ENCODE peak calls at places on chromosomes 6 and 20, in seven cellular contexts. N is stomach, I is hepatocyte, X is GM23338, K is MM.1S, C is tibial nerve, L is HL-60. M is an unnamed sample.

GRCh38 chr20:53875452-53875851 is 194.9 kb downstream of the BCAS1 start:
- DNase-seq in N (peak), I (no peak), X (no peak), K (no peak), C (no peak), L (peak), M (no peak)

GRCh38 chr6:163405412-163406309 is 8.9 kb upstream of the QKI start:
- DNase-seq in N (peak), I (peak), X (peak), K (peak), C (peak), L (no peak), M (no peak)

GRCh38 chr6:100504786-100505737 is 40.3 kb upstream of the SIM1 start:
- DNase-seq in N (no peak), I (peak), X (peak), K (no peak), C (no peak), L (no peak), M (no peak)

GRCh38 chr6:27547157-27548075 is 74.5 kb upstream of the ZNF184 start:
- DNase-seq in N (no peak), I (peak), X (peak), K (no peak), C (no peak), L (no peak), M (no peak)

GRCh38 chr6:52361945-52362442 is at the start of gene PAQR8:
- DNase-seq in N (peak), I (peak), X (peak), K (peak), C (peak), L (peak), M (peak)

GRCh38 chr6:34194770-34195169 is 41.9 kb upstream of the HMGA1 start:
- DNase-seq in N (no peak), I (no peak), X (peak), K (no peak), C (no peak), L (no peak), M (no peak)

GRCh38 chr6:76885861-76886301 is 577.4 kb downstream of the HTR1B start:
- DNase-seq in N (no peak), I (no peak), X (no peak), K (no peak), C (no peak), L (no peak), M (no peak)

GRCh38 chr6:163711615-163712568 is 297.4 kb downstream of the QKI start:
- DNase-seq in N (no peak), I (no peak), X (peak), K (no peak), C (peak), L (peak), M (no peak)

GRCh38 chr20:19802492-19803158 is 44.6 kb downstream of the RIN2 start:
- DNase-seq in N (no peak), I (peak), X (peak), K (peak), C (no peak), L (no peak), M (no peak)

GRCh38 chr6:104599821-104600658 is 259.7 kb downstream of the HACE1 start:
- DNase-seq in N (no peak), I (no peak), X (no peak), K (no peak), C (no peak), L (no peak), M (no peak)

GRCh38 chr6:20370393-20370792 is 31.3 kb upstream of the E2F3 start:
- DNase-seq in N (no peak), I (no peak), X (no peak), K (no peak), C (no peak), L (no peak), M (no peak)

GRCh38 chr6:108897371-108897770 is 49.1 kb downstream of the ARMC2 start:
- DNase-seq in N (peak), I (no peak), X (no peak), K (peak), C (no peak), L (no peak), M (no peak)

GRCh38 chr6:400815-401214 is 9.3 kb downstream of the IRF4 start:
- DNase-seq in N (no peak), I (no peak), X (no peak), K (no peak), C (no peak), L (no peak), M (no peak)
- H3K4me3 ChIP-seq in N (no peak), I (no peak), X (no peak), K (peak), C (no peak), L (no peak), M (no peak)

GRCh38 chr20:34037767-34038166 is 44.1 kb downstream of the RALY start:
- DNase-seq in N (no peak), I (peak), X (no peak), K (no peak), C (no peak), L (no peak), M (no peak)
- TF ChIP-seq CTCF in N (no peak), I (no peak), X (no peak), K (no peak), C (no peak), L (no peak), M (no peak)

DNA sequence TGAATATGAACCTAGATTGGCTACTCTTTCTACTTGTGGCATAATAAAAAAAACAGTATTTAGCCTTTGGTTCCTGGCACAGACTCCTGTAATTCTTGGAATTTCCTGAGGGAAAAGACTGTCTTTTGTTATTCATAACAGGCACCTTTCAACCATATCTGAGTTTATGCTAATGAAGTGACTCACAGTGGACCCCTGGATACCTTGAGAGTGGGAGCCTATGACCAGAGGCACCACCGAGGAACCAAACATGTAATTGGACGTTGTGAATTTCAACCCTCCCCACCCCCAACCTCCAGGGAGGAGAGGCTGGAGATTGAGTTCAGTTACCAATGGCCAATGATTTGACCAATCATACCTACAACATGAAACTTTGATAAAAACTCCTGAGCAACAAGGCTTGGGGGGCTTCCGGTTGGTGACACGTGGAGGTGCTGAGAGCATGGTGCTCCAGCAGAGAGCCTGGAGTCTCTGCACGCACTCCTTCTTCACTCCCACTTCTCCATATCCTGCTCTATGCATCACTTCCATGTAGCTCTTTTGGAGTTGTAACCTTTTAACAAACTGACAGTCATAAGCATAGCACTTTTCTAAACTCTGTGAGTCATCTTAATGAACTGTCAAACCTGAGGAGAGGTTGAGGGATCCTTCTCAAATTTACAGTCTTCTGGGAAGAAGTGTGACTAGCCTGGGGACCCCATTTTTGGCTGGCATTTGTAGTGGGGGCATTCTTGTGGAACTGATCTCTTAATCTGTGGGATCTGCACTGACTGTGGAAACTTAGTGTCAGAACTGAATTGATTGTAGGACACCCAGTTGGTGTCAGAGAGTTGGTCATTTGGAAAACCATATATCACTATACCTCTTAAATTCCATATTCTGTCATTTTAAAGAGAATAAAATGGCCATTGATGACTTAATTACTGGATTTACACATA is 48.6 kb downstream of the LAMA4 start:
- DNase-seq in N (no peak), I (no peak), X (peak), K (no peak), C (no peak), L (no peak), M (no peak)
- H3K4me3 ChIP-seq in N (no peak), I (no peak), X (no peak), K (no peak), C (no peak), L (no peak), M (no peak)

GRCh38 chr6:41548098-41548840 is 2.1 kb downstream of the FOXP4 start:
- DNase-seq in N (no peak), I (peak), X (peak), K (no peak), C (no peak), L (no peak), M (no peak)
- TF ChIP-seq CTCF in N (no peak), I (no peak), X (no peak), K (no peak), C (no peak), L (no peak), M (no peak)

M was measured in breast epithelium.